ENCODE peak calls at places on chromosomes 16 and 17, in eight cellular contexts. Q is bronchial epithelial cell, B is MM.1S, O is stomach, N is cardiac fibroblast, C is BE2C, Y is foreskin fibroblast, R is RWPE1. F is an unnamed sample.

GRCh38 chr16:10683160-10683559 is 11.6 kb downstream of the TEKT5 start:
- DNase-seq in C (no peak), Y (no peak), R (no peak), O (no peak), B (no peak), N (no peak), Q (no peak), F (no peak)

GRCh38 chr17:45143101-45143670 is 5.1 kb upstream of the HEXIM1 start:
- DNase-seq in Q (no peak), R (no peak), N (no peak), Y (no peak), B (no peak), O (no peak), C (no peak), F (no peak)

GRCh38 chr16:50806099-50807062 is 64.5 kb downstream of the CYLD start:
- DNase-seq in C (peak), N (peak), B (peak), R (peak), Q (peak), Y (peak), O (peak), F (peak)

GRCh38 chr16:15847621-15848175 is 9.1 kb downstream of the MYH11 start:
- DNase-seq in O (no peak), R (no peak), B (no peak), C (no peak), N (no peak), Q (no peak), Y (no peak), F (no peak)

GRCh38 chr16:85480727-85481101 is 132.4 kb upstream of the GSE1 start:
- DNase-seq in B (peak), C (peak), N (no peak), Q (no peak), O (no peak), R (no peak), Y (no peak), F (no peak)

GRCh38 chr17:83074696-83075223 is 4.6 kb upstream of the METRNL start:
- DNase-seq in R (no peak), N (no peak), Q (no peak), C (no peak), O (no peak), B (no peak), Y (no peak), F (no peak)

GRCh38 chr17:16932156-16932555 is 39.8 kb downstream of the TNFRSF13B start:
- DNase-seq in C (no peak), B (no peak), Q (no peak), N (no peak), R (no peak), Y (no peak), O (no peak), F (no peak)

GRCh38 chr16:86426243-86426642 is 84.1 kb upstream of the FOXF1 start:
- DNase-seq in Y (no peak), Q (no peak), O (no peak), B (no peak), N (no peak), R (no peak), C (no peak), F (no peak)

GRCh38 chr17:61474934-61475333 is 22.7 kb downstream of the TBX4 start:
- DNase-seq in Q (no peak), C (no peak), N (no peak), R (no peak), Y (no peak), O (no peak), B (no peak), F (no peak)

GRCh38 chr17:40290629-40291296 is 3.1 kb downstream of the CDC6 start:
- DNase-seq in O (peak), Q (peak), B (peak), R (peak), Y (peak), N (peak), C (peak), F (peak)

GRCh38 chr17:56244268-56244890 is 91.1 kb downstream of the ANKFN1 start:
- DNase-seq in C (no peak), R (no peak), B (no peak), O (no peak), N (no peak), Q (no peak), Y (no peak), F (no peak)

GRCh38 chr16:89131783-89132182 is 38.1 kb downstream of the ACSF3 start:
- DNase-seq in R (no peak), B (no peak), O (no peak), C (peak), Y (no peak), N (no peak), Q (no peak), F (no peak)

GRCh38 chr17:15264542-15264941 is 584 bp downstream of the PMP22 start:
- DNase-seq in Y (no peak), C (no peak), N (no peak), Q (no peak), B (no peak), O (peak), R (no peak), F (no peak)

GRCh38 chr17:40056379-40057005 is 2.3 kb upstream of the MED24 start:
- DNase-seq in B (no peak), N (no peak), Q (no peak), Y (no peak), R (no peak), O (no peak), C (no peak), F (no peak)

GRCh38 chr17:2235792-2236365 is 67.7 kb downstream of the SMG6 start:
- DNase-seq in Q (no peak), C (peak), Y (no peak), R (no peak), O (no peak), B (no peak), N (peak), F (no peak)

GRCh38 chr16:3152022-3152272 is 17.1 kb downstream of the ZNF213 start:
- DNase-seq in Y (no peak), C (no peak), N (no peak), Q (no peak), R (no peak), O (no peak), B (no peak), F (no peak)

GRCh38 chr17:46832945-46833839 is 14.7 kb upstream of the WNT3 start:
- DNase-seq in N (peak), O (no peak), Y (peak), R (no peak), B (no peak), Q (peak), C (no peak), F (no peak)

GRCh38 chr16:89571636-89572035 is 3.9 kb upstream of the CPNE7 start:
- DNase-seq in Q (no peak), Y (no peak), C (peak), R (no peak), O (no peak), B (no peak), N (no peak), F (no peak)

GRCh38 chr16:88007321-88007731 is 56.1 kb downstream of the BANP start:
- DNase-seq in Q (no peak), R (no peak), C (no peak), O (peak), Y (no peak), N (no peak), B (no peak), F (no peak)

GRCh38 chr17:52147872-52148271 is 10.6 kb downstream of the CA10 start:
- DNase-seq in Q (peak), N (no peak), C (no peak), R (no peak), Y (no peak), O (no peak), B (peak), F (no peak)

GRCh38 chr16:68644303-68644702 is 807 bp upstream of the CDH3 start:
- DNase-seq in B (no peak), Y (no peak), N (no peak), C (no peak), Q (no peak), O (no peak), R (no peak), F (no peak)

GRCh38 chr16:29862884-29863668 is at the start of gene CDIPT:
- DNase-seq in N (peak), C (peak), B (peak), Q (peak), Y (peak), R (peak), O (peak), F (peak)

GRCh38 chr17:78391843-78392242 is 13.4 kb downstream of the PGS1 start:
- DNase-seq in Y (peak), C (no peak), R (peak), B (no peak), O (no peak), N (peak), Q (peak), F (no peak)

GRCh38 chr16:3767333-3767977 is 50.1 kb upstream of the TRAP1 start:
- DNase-seq in O (no peak), C (no peak), Q (no peak), R (no peak), N (no peak), B (no peak), Y (no peak), F (no peak)

GRCh38 chr17:70678889-70679288 is 509.6 kb downstream of the KCNJ2 start:
- DNase-seq in N (no peak), Q (no peak), O (no peak), Y (no peak), B (no peak), C (no peak), R (no peak), F (no peak)

GRCh38 chr17:269616-270514 is 82.7 kb downstream of the RPH3AL start:
- DNase-seq in Q (no peak), O (no peak), Y (no peak), N (no peak), C (peak), R (no peak), B (no peak), F (no peak)

GRCh38 chr17:55454906-55455474 is 33.4 kb upstream of the MMD start:
- DNase-seq in N (peak), B (no peak), C (no peak), O (no peak), Q (peak), Y (peak), R (peak), F (no peak)

GRCh38 chr17:72421128-72422092 is 300.6 kb downstream of the SOX9 start:
- DNase-seq in O (peak), Y (peak), N (peak), C (peak), Q (peak), B (peak), R (peak), F (peak)

GRCh38 chr16:55543470-55543869 is 23.0 kb upstream of the CAPNS2 start:
- DNase-seq in N (peak), Y (no peak), R (no peak), B (no peak), O (no peak), C (peak), Q (peak), F (no peak)

GRCh38 chr16:66278111-66278531 is 88.4 kb upstream of the CDH5 start:
- DNase-seq in O (peak), B (no peak), N (no peak), Q (peak), C (no peak), Y (no peak), R (peak), F (no peak)

GRCh38 chr16:19583665-19584300 is 28.3 kb downstream of the VPS35L start:
- DNase-seq in N (peak), R (peak), B (peak), C (peak), Q (peak), O (peak), Y (no peak), F (no peak)

GRCh38 chr16:85444879-85445778 is 168.0 kb upstream of the GSE1 start:
- DNase-seq in O (peak), C (peak), B (peak), Q (no peak), R (no peak), Y (no peak), N (no peak), F (no peak)

GRCh38 chr17:75402038-75402437 is 3.4 kb downstream of the GRB2 start:
- DNase-seq in Q (no peak), R (no peak), C (no peak), N (no peak), O (no peak), Y (no peak), B (no peak), F (no peak)

GRCh38 chr17:39028690-39029089 is 61.5 kb upstream of the FBXO47 start:
- DNase-seq in R (no peak), Q (no peak), Y (no peak), N (no peak), C (no peak), B (no peak), O (no peak), F (no peak)

GRCh38 chr16:66972983-66973382 is 11.9 kb downstream of the CES3 start:
- DNase-seq in C (no peak), Q (no peak), B (no peak), Y (no peak), O (no peak), R (no peak), N (no peak), F (no peak)

GRCh38 chr16:49712567-49712966 is 143.3 kb downstream of the ZNF423 start:
- DNase-seq in C (no peak), Q (no peak), O (no peak), B (no peak), R (no peak), N (no peak), Y (no peak), F (no peak)

GRCh38 chr17:32588982-32589381 is 102.2 kb downstream of the CDK5R1 start:
- DNase-seq in O (no peak), R (peak), C (no peak), Y (no peak), B (no peak), N (no peak), Q (no peak), F (no peak)

GRCh38 chr16:1330260-1330914 is 3.1 kb upstream of the BAIAP3 start:
- DNase-seq in Q (no peak), R (no peak), N (no peak), Y (no peak), B (peak), C (no peak), O (no peak), F (no peak)
- TF ChIP-seq CTCF in Q (peak), R (peak), N (peak), Y (peak), B (peak), C (peak), O (peak), F (peak)

GRCh38 chr16:21653571-21653970 is 1.2 kb upstream of the IGSF6 start:
- DNase-seq in B (no peak), O (no peak), R (no peak), N (no peak), Q (no peak), Y (no peak), C (no peak), F (no peak)

GRCh38 chr16:21652451-21652850 is at the start of gene IGSF6:
- DNase-seq in Y (no peak), R (no peak), B (no peak), Q (no peak), C (no peak), N (no peak), O (no peak), F (no peak)

GRCh38 chr16:21659124-21659523 is 4.6 kb upstream of the OTOA start:
- DNase-seq in Q (no peak), N (no peak), Y (no peak), C (no peak), B (no peak), O (no peak), R (no peak), F (no peak)

GRCh38 chr16:21654881-21655280 is 2.5 kb upstream of the IGSF6 start:
- DNase-seq in Q (peak), O (no peak), R (no peak), N (no peak), B (no peak), C (no peak), Y (no peak), F (no peak)

GRCh38 chr16:21656795-21657768 is 4.7 kb upstream of the IGSF6 start:
- DNase-seq in R (peak), N (peak), Q (peak), B (peak), Y (peak), O (no peak), C (peak), F (peak)
- TF ChIP-seq CTCF in R (peak), N (peak), Q (peak), B (peak), Y (peak), O (peak), C (peak), F (peak)

GRCh38 chr17:66310528-66311148 is 8.2 kb downstream of the PRKCA start:
- DNase-seq in Y (no peak), R (no peak), N (no peak), Q (no peak), C (no peak), O (no peak), B (no peak), F (no peak)
- TF ChIP-seq CTCF in Y (no peak), R (no peak), N (no peak), Q (no peak), C (peak), O (no peak), B (no peak), F (no peak)

DNA sequence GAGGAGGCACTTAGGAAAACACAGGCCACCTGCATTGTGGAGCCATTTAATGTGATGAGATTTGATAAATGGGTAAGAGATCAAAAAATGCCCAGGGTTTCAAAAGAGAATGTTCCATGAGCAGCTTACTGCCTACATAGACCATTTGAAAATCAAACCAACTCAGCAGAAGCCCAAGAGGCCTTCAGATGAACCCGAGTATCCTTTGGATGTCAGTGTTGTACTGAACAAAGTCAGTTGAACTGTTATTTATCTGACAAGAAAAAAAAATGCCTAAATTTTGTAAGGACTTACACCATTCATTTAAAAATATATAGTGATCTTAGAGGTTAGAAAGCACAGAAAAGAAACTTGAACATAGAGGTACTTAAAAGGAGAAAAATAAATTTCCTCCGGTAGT is 381.7 kb downstream of the ZFHX3 start:
- DNase-seq in C (no peak), N (peak), Q (no peak), O (no peak), Y (no peak), R (no peak), B (no peak), F (no peak)
- TF ChIP-seq CTCF in C (peak), N (no peak), Q (no peak), O (no peak), Y (no peak), R (no peak), B (no peak), F (no peak)

DNA sequence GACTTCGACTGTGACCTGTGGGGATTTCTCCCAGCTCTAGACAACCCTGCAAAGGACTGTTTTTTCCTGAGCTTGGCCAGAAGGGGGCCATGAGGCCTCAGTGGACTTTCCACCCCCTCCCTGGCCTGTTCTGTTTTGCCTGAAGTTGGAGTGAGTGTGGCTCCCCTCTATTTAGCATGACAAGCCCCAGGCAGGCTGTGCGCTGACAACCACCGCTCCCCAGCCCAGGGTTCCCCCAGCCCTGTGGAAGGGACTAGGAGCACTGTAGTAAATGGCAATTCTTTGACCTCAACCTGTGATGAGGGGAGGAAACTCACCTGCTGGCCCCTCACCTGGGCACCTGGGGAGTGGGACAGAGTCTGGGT is 19.3 kb downstream of the NGFR start:
- DNase-seq in Q (no peak), Y (no peak), B (peak), R (no peak), O (no peak), N (peak), C (peak), F (no peak)
- TF ChIP-seq CTCF in Q (peak), Y (peak), B (peak), R (no peak), O (no peak), N (peak), C (peak), F (no peak)

GRCh38 chr17:37438141-37438540 is 31.5 kb downstream of the TADA2A start:
- DNase-seq in N (no peak), Q (peak), O (no peak), C (no peak), Y (no peak), R (no peak), B (no peak), F (no peak)
- TF ChIP-seq CTCF in N (no peak), Q (peak), O (no peak), C (peak), Y (no peak), R (peak), B (peak), F (no peak)

GRCh38 chr16:46857261-46857962 is 26.4 kb upstream of the C16orf87 start:
- DNase-seq in R (peak), B (peak), Q (peak), O (no peak), Y (peak), N (peak), C (peak), F (no peak)
- TF ChIP-seq CTCF in R (peak), B (peak), Q (peak), O (peak), Y (peak), N (peak), C (peak), F (no peak)

GRCh38 chr17:81409190-81409935 is 14.1 kb downstream of the BAHCC1 start:
- DNase-seq in N (no peak), O (no peak), C (peak), Y (no peak), B (no peak), R (no peak), Q (no peak), F (no peak)
- TF ChIP-seq CTCF in N (no peak), O (no peak), C (peak), Y (no peak), B (peak), R (no peak), Q (no peak), F (no peak)